ENCODE peak calls at places on chromosomes 12 and 14, in eight cellular contexts. T, B, P, X, I, N, H and K are unnamed samples. For H3K9me3 and H3K4me1, the result is how much of the 10 kb centered on the place peaks cover.

GRCh38 chr12:20282411-20282810 is 85.9 kb upstream of the PDE3A start:
- DNase-seq in P (no peak), T (no peak), X (no peak), I (no peak), B (no peak), N (no peak), H (no peak), K (no peak)

GRCh38 chr12:98578821-98579220 is 14.7 kb upstream of the SLC25A3 start:
- DNase-seq in T (no peak), B (peak), P (peak), X (peak), I (no peak), N (no peak), H (peak), K (no peak)

GRCh38 chr12:52252728-52253328 is 19.8 kb downstream of the KRT7 start:
- DNase-seq in P (no peak), N (no peak), I (no peak), B (peak), H (no peak), X (no peak), T (no peak), K (no peak)

GRCh38 chr12:107492393-107493134 is 193.0 kb upstream of the PWP1 start:
- DNase-seq in H (peak), I (no peak), P (no peak), T (no peak), B (no peak), N (no peak), X (no peak), K (no peak)

GRCh38 chr12:46303039-46303666 is 34.3 kb upstream of the SLC38A1 start:
- DNase-seq in B (peak), N (no peak), P (peak), H (peak), T (peak), X (peak), I (no peak), K (no peak)

GRCh38 chr14:92945544-92945943 is 22.6 kb downstream of the CHGA start:
- DNase-seq in P (no peak), N (no peak), H (no peak), X (no peak), T (no peak), B (no peak), I (no peak), K (no peak)

GRCh38 chr12:89988556-89988955 is 279.9 kb upstream of the ATP2B1 start:
- DNase-seq in T (no peak), H (no peak), N (no peak), X (no peak), B (no peak), I (no peak), P (no peak), K (no peak)

GRCh38 chr12:67069451-67070306 is 199.5 kb upstream of the CAND1 start:
- DNase-seq in N (no peak), I (peak), P (no peak), X (peak), T (peak), H (peak), B (peak), K (no peak)

GRCh38 chr14:36217027-36217426 is 40.5 kb upstream of the PTCSC3 start:
- DNase-seq in H (no peak), T (no peak), B (no peak), P (no peak), N (no peak), X (no peak), I (no peak), K (no peak)

GRCh38 chr12:39427360-39427808 is 15.5 kb downstream of the KIF21A start:
- DNase-seq in T (no peak), N (no peak), H (no peak), B (peak), P (no peak), X (no peak), I (no peak), K (no peak)

GRCh38 chr12:131103614-131104463 is 150.1 kb downstream of the ADGRD1 start:
- DNase-seq in H (no peak), P (no peak), N (no peak), I (peak), X (no peak), B (no peak), T (no peak), K (peak)

GRCh38 chr12:41968661-41969060 is 176.0 kb downstream of the GXYLT1 start:
- DNase-seq in T (no peak), X (no peak), H (no peak), P (no peak), N (no peak), B (no peak), I (no peak), K (no peak)

GRCh38 chr12:116962197-116962596 is 51.4 kb downstream of the FBXW8 start:
- DNase-seq in N (no peak), X (no peak), B (no peak), H (no peak), I (no peak), T (no peak), P (no peak), K (no peak)

GRCh38 chr12:125151284-125151683 is 86.0 kb downstream of the AACS start:
- DNase-seq in I (no peak), T (no peak), P (no peak), N (no peak), H (no peak), B (peak), X (no peak), K (no peak)

GRCh38 chr12:52171950-52172512 is 19.8 kb downstream of the KRT80 start:
- DNase-seq in I (no peak), T (no peak), N (no peak), H (peak), X (peak), B (peak), P (peak), K (no peak)

GRCh38 chr14:99133563-99134332 is 138.2 kb downstream of the BCL11B start:
- DNase-seq in X (no peak), N (no peak), H (no peak), T (no peak), I (no peak), P (no peak), B (no peak), K (no peak)

GRCh38 chr12:65449400-65449799 is 170.9 kb downstream of the MSRB3 start:
- DNase-seq in H (no peak), P (peak), I (no peak), B (no peak), N (no peak), X (peak), T (no peak), K (no peak)

GRCh38 chr12:123934016-123934620 is 38.5 kb downstream of the CCDC92 start:
- DNase-seq in X (no peak), H (no peak), P (no peak), N (no peak), T (no peak), I (no peak), B (no peak), K (peak)

GRCh38 chr14:71166434-71166833 is 259.2 kb downstream of the PCNX1 start:
- DNase-seq in H (peak), B (peak), P (peak), T (no peak), X (peak), I (no peak), N (no peak), K (no peak)

GRCh38 chr12:4027412-4027811 is 154.2 kb upstream of the PARP11 start:
- DNase-seq in X (no peak), N (no peak), B (no peak), H (no peak), P (peak), T (peak), I (no peak), K (no peak)

GRCh38 chr12:69851976-69852375 is 26.9 kb downstream of the MYRFL start:
- DNase-seq in X (peak), T (no peak), P (no peak), N (no peak), I (no peak), H (no peak), B (no peak), K (no peak)

DNA sequence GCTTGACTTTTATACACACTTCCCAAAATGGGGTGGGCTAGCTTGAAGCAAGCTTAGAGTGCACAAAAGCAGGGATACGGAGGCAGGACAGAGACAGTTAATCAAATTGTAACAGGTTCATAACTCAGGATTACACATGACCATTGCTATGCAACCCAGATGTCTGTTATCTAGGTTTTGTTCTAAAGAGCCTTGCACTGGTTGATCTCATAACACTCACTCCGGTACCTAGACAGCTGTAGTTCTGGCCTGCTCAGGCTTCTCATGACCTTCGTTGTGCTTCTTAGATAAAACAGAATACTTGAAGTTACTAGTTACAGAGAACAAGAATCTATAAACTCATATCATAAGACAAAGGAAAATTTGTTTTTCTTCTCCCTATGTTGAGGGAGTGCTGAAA is 983.4 kb downstream of the TMEM121 start:
- DNase-seq in I (no peak), T (no peak), P (no peak), B (no peak), X (no peak), N (no peak), H (no peak), K (no peak)
- H3K9me3 ChIP-seq in I (under half), T (under half), P (under half), B (under half), X (under half), N (under half), H (under half), K (under half)

GRCh38 chr14:103708750-103709187 is 6.5 kb downstream of the XRCC3 start:
- DNase-seq in X (no peak), I (no peak), T (no peak), N (no peak), P (no peak), H (no peak), B (no peak), K (no peak)
- H3K4me1 ChIP-seq in X (under half), I (under half), T (under half), N (under half), P (under half), H (under half), B (under half), K (under half)

DNA sequence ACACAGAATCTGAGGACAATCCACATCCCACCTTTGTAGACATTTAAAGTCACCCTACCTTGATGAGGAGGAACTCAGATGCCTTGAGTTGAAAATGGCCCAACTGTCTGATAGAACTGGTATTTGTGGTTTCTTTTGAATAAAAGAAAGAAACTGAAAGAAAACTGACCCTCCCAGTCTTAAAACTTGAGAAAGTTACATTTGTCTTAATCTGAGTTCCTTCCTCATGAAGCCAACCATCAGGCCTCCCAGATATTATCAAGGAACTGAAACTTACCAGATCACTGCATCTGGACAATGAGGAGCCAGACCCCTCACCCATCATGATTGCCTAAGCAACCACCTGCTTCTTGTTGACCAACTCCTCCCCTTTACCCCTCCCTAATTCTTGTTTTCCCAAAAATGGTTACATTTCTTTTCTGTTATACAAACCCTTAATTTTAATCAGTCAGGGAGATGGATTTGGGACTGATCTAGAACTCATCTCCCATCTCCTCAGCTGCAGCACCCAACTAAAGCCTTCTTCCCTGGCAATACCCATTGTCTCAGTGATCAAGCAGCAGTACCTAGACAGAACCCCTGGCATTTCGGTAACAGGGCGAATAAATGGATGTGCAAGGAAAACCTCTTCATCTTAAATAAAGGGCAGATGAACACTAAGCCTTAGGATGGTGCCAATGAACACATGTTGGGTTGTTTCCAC is 72.0 kb upstream of the RESF1 start:
- DNase-seq in B (no peak), T (no peak), N (no peak), P (no peak), I (no peak), X (no peak), H (no peak), K (no peak)
- H3K27ac ChIP-seq in B (no peak), T (no peak), N (no peak), P (no peak), I (no peak), X (no peak), H (no peak), K (no peak)

DNA sequence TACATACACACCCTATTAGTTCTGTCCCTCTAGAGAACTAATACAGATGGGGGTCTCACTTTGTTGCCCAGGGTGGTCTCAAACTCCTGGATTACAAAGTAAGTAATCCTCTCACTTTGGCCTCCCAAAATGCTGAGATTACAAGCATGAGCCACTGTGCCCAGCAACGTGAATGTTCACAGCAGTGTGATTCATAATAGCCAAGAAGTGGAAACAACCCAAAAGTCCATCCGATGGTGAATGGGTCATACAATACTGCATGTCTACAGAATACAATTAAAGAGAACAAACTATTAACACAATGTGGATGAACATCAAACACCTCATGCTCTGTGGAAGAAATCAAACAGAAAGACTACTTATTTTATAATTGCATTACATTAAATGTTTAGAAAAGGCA is 57.3 kb upstream of the SYNE2 start:
- DNase-seq in I (no peak), T (no peak), P (no peak), N (no peak), B (no peak), H (no peak), X (peak), K (no peak)
- H3K9me3 ChIP-seq in I (under half), T (under half), P (under half), N (under half), B (under half), H (under half), X (under half), K (under half)

DNA sequence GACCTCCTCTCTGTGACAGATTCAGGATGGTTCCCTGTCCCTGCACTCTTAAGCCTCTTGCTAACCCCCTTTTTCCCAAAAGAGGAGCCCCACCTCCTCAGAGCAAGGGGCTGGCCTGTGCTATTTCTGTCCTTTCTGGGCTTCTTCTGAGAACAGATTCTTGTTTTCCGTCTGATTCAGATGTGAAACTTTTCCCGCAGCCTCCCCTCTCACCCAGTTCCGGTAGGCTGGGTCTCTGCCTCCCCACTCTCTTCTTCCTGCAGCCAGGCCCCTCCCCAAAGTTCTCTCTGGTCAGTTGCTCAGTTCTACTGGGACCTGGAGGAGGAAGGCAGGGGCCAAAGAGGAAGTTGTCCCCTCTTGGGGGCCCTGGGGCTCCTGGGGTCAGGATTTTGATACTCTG is 11.8 kb downstream of the PDE1B start:
- DNase-seq in I (peak), H (peak), B (no peak), X (no peak), P (no peak), N (peak), T (no peak), K (peak)
- H3K4me1 ChIP-seq in I (under half), H (under half), B (under half), X (under half), P (under half), N (under half), T (under half), K (under half)

DNA sequence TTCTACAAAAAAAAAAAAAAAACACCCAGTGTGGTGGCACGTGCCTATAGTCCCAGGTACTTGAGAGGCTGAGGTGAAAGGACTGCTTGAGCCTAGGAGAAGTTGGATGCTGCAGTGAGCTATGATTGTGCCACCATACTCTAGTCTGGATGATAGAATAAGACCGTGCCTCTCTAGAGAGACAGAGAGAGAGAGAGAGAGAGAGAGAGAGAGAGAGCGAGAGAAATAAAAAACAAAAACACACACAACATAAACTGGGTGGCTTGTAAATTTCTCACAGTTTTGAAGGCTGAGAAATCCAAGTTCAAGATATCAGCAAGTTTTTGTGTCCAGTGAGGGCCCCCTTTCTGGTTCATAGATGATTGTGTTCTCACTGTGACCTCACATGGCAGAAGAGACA is 95.1 kb downstream of the PPM1H start:
- DNase-seq in T (no peak), P (no peak), I (no peak), X (no peak), B (no peak), N (no peak), H (no peak), K (no peak)
- H3K27ac ChIP-seq in T (no peak), P (no peak), I (no peak), X (no peak), B (no peak), N (no peak), H (no peak), K (no peak)

DNA sequence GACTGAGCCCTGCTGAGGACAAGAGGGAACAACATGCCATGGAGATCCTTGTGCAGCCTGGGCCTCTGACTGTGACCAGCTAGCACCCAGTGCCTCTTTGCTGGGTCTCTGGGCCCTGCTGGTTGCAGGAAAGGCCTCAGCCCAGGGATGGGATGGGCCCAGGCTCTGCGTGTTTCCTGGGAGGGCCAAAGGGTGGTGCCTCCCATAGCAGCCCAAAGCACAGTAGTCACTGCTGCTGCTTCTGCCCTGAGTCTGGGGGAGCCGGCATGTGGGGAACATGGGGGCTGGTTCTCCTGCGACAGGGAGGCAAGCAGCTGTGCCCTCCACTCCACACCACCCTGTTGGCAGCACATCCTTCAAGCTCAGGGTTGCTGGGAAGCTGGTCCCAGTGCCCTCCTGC is 18.5 kb downstream of the ANHX start:
- DNase-seq in X (no peak), P (no peak), H (no peak), T (no peak), B (no peak), I (no peak), N (no peak), K (no peak)
- H3K9me3 ChIP-seq in X (under half), P (half or more), H (under half), T (under half), B (half or more), I (under half), N (under half), K (under half)